ENCODE peak calls at places on chromosomes 4 and X, in nine cellular contexts. G is GM23248, J is colonic mucosa, Z is uterus, X is AG04450, A is thoracic aorta, F is psoas muscle, B is IMR-90, O is neuronal stem cell. H is an unnamed sample.
A peak's percentile ranks its signal among the peaks of the same experiment; 100 is the strongest.

GRCh38 chrX:56462389-56462788 is 101.0 kb upstream of the UBQLN2 start:
- DNase-seq in G (peak; percentile 10), J (no peak), Z (no peak), X (no peak), A (no peak), F (no peak), B (no peak), O (no peak), H (no peak)

GRCh38 chrX:150610446-150610845 is 42.0 kb downstream of the MTM1 start:
- DNase-seq in G (no peak), J (no peak), Z (no peak), X (no peak), A (no peak), F (no peak), B (no peak), O (no peak), H (no peak)

GRCh38 chrX:43349363-43349762 is 306.7 kb upstream of the MAOA start:
- DNase-seq in G (peak; percentile 44), J (peak; percentile 56), Z (no peak), X (no peak), A (no peak), F (no peak), B (peak; percentile 19), O (peak; percentile 0), H (no peak)

GRCh38 chr4:18935956-18936355 is 914.4 kb upstream of the LCORL start:
- DNase-seq in G (no peak), J (no peak), Z (no peak), X (no peak), A (no peak), F (no peak), B (no peak), O (peak; percentile 42), H (no peak)

GRCh38 chrX:13598877-13599276 is 29.5 kb downstream of the EGFL6 start:
- DNase-seq in G (peak; percentile 34), J (no peak), Z (no peak), X (no peak), A (no peak), F (no peak), B (peak; percentile 4), O (no peak), H (no peak)

GRCh38 chr4:187840814-187841213 is 154.8 kb upstream of the ZFP42 start:
- DNase-seq in G (no peak), J (no peak), Z (no peak), X (no peak), A (no peak), F (no peak), B (peak; percentile 73), O (no peak), H (no peak)

GRCh38 chr4:47528651-47529050 is 43.6 kb downstream of the ATP10D start:
- DNase-seq in G (peak; percentile 80), J (no peak), Z (no peak), X (no peak), A (no peak), F (no peak), B (peak; percentile 67), O (no peak), H (no peak)

GRCh38 chr4:74522251-74522991 is 77.5 kb downstream of the AREG start:
- DNase-seq in G (peak; percentile 68), J (no peak), Z (no peak), X (no peak), A (no peak), F (no peak), B (peak; percentile 63), O (no peak), H (no peak)

GRCh38 chrX:103464071-103464773 is 55.1 kb downstream of the RAB40A start:
- DNase-seq in G (peak; percentile 47), J (no peak), Z (peak; percentile 21), X (no peak), A (no peak), F (no peak), B (peak; percentile 47), O (no peak), H (no peak)

GRCh38 chr4:53914313-53915016 is 149.9 kb downstream of the CHIC2 start:
- DNase-seq in G (peak; percentile 98), J (no peak), Z (no peak), X (no peak), A (no peak), F (no peak), B (peak; percentile 96), O (no peak), H (peak; percentile 72)

GRCh38 chr4:53804719-53805118 is 213.4 kb upstream of the LNX1 start:
- DNase-seq in G (peak; percentile 20), J (peak; percentile 67), Z (no peak), X (no peak), A (no peak), F (no peak), B (no peak), O (no peak), H (no peak)

GRCh38 chr4:76744253-76744921 is 153.6 kb downstream of the SOWAHB start:
- DNase-seq in G (peak; percentile 78), J (no peak), Z (no peak), X (no peak), A (no peak), F (no peak), B (peak; percentile 83), O (no peak), H (no peak)

GRCh38 chr4:140037353-140038030 is 116.5 kb downstream of the MAML3 start:
- DNase-seq in G (peak; percentile 94), J (no peak), Z (no peak), X (peak; percentile 76), A (no peak), F (no peak), B (peak; percentile 97), O (no peak), H (no peak)
- H3K27ac ChIP-seq in G (peak overlapping the region; percentile 79), J (no peak overlapping the region), Z (no peak overlapping the region), X (peak overlapping the region; percentile 66), A (peak overlapping the region; percentile 62), F (no peak overlapping the region), B (peak overlapping the region; percentile 53), O (peak overlapping the region; percentile 57), H (peak overlapping the region; percentile 15)

DNA sequence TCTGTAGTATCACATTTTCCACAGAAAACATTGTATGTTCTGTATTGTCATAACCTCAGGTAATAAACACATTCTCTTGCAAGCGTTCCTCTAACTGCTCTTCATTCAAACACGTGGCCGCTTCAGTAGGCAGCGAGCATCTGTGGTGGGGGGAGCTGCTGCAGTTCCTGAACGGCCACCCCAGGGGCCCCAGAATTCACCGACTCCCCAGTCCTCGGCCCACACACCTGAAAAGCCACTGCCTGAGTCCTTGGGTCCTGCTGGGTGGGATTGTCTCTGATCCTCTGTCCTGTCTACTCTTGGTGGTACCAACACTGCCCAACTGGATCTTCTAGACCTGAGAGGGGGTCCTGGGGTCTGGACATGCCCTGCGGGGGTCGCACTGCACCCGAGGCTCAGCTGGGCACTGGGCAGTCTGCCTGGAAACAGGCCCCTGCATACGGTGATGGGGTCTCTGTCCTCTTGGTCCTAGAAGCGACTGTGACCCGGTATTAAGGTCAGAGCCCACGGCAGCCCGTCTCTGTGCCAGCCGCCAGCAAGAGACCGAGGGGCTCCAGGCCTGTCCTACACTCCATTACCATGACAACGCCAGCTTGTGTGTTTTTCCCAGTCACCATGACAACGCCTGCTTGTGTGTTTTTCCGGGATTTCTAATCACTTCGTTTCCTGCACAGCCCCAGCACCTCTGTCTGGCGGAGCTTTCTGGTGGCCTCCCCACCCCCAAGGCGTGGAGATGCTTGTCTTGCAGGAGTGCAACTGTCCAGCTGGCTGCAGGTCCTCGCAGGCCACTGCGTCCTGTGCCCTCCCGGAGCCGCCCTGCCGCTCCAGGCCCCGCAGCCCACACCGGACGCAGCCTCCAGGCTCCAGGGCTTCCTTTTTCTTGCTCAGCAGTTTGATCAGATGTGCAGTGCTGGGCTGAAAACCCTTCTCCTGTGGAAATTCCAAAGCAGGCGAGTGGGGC is 16.0 kb downstream of the CTBP1 start:
- DNase-seq in G (no peak), J (no peak), Z (no peak), X (no peak), A (no peak), F (peak; percentile 66), B (peak; percentile 20), O (peak; percentile 44), H (no peak)
- H3K4me3 ChIP-seq in G (no peak overlapping the region), J (no peak overlapping the region), Z (no peak overlapping the region), X (no peak overlapping the region), A (no peak overlapping the region), F (no peak overlapping the region), B (no peak overlapping the region), O (no peak overlapping the region), H (no peak overlapping the region)

GRCh38 chr4:99205104-99205979 is 13.7 kb downstream of the ADH6 start:
- DNase-seq in G (peak; percentile 76), J (peak; percentile 39), Z (peak; percentile 60), X (no peak), A (no peak), F (no peak), B (peak; percentile 34), O (no peak), H (no peak)

GRCh38 chr4:99202536-99202935 is 16.5 kb downstream of the ADH6 start:
- DNase-seq in G (peak; percentile 52), J (no peak), Z (peak; percentile 66), X (no peak), A (no peak), F (no peak), B (peak; percentile 58), O (no peak), H (no peak)

GRCh38 chr4:99200148-99200547 is 18.9 kb downstream of the ADH6 start:
- DNase-seq in G (no peak), J (no peak), Z (no peak), X (no peak), A (no peak), F (no peak), B (no peak), O (no peak), H (no peak)

GRCh38 chr4:99201687-99202086 is 17.4 kb downstream of the ADH6 start:
- DNase-seq in G (peak; percentile 53), J (no peak), Z (no peak), X (no peak), A (no peak), F (no peak), B (peak; percentile 55), O (no peak), H (no peak)

DNA sequence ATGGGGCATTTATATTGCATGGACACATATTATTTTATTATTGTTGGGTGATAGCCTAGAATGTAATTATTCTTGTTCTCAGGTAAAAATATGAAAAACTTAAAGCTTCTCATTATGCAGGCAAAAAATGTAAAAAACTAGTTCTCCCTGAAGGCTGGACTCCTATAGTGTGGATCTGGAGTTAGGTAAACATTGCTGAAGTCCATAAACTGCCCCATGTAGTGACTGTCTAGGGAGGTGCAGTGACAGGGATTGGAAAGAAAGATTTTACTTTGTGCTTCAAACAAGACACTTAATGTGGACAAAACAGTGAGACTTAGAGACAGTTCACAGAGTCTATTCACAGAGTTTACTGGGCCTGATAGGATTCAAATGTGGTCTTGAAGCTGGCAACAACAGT is 17.0 kb downstream of the ADH6 start:
- DNase-seq in G (no peak), J (no peak), Z (no peak), X (no peak), A (no peak), F (no peak), B (no peak), O (no peak), H (no peak)
- H3K27ac ChIP-seq in G (no peak overlapping the region), J (no peak overlapping the region), Z (peak overlapping the region; percentile 69), X (no peak overlapping the region), A (peak overlapping the region; percentile 68), F (peak overlapping the region; percentile 8), B (peak overlapping the region; percentile 96), O (no peak overlapping the region), H (peak overlapping the region; percentile 60)

DNA sequence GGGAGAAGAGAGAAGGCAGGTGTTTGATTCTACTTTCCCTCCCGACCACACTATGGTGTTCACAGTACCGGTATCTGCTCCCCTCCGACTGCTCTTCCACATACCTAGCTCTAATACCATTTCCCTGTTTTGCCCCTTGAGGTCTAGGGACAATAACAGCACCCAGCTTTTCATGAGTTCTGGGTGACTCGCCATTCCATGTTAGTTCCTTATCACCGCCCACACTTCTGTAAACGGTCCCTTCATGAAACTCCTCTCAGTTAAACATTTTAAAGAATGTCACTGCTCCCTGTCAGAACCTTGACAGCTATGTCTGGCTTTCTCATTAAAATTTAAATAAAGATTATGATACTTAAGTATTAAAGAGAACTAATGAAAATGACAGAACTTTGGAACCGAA is 136.7 kb downstream of the ADAMTS3 start:
- DNase-seq in G (peak; percentile 15), J (no peak), Z (no peak), X (no peak), A (no peak), F (no peak), B (no peak), O (no peak), H (no peak)
- H3K4me3 ChIP-seq in G (no peak overlapping the region), J (no peak overlapping the region), Z (no peak overlapping the region), X (no peak overlapping the region), A (no peak overlapping the region), F (no peak overlapping the region), B (no peak overlapping the region), O (no peak overlapping the region), H (no peak overlapping the region)

H was measured in esophagus muscularis mucosa.